ENCODE peak calls at places on chromosomes 13 and 19, in nine cellular contexts. U, D, V, Q, T, N, R, M and O are unnamed samples.

GRCh38 chr13:37681295-37682032 is 82.9 kb upstream of the POSTN start:
- DNase-seq in D (no peak), Q (no peak), T (no peak), M (no peak), R (no peak), U (no peak), N (no peak), V (no peak), O (no peak)

GRCh38 chr19:47124937-47125668 is 5.5 kb upstream of the SAE1 start:
- DNase-seq in V (peak), N (peak), M (peak), R (no peak), D (no peak), U (peak), T (peak), Q (peak), O (peak)

GRCh38 chr19:41570639-41571112 is 5.3 kb upstream of the CEACAM21 start:
- DNase-seq in M (peak), T (peak), N (peak), R (peak), V (peak), U (peak), D (peak), Q (peak), O (peak)

GRCh38 chr19:7867092-7867844 is 6.9 kb downstream of the PRR36 start:
- DNase-seq in N (no peak), T (no peak), Q (no peak), U (no peak), D (no peak), R (no peak), V (no peak), M (no peak), O (no peak)

GRCh38 chr13:81442904-81443303 is 1102.0 kb upstream of the SPRY2 start:
- DNase-seq in T (no peak), V (no peak), U (no peak), R (no peak), D (no peak), Q (no peak), M (no peak), N (no peak), O (no peak)

GRCh38 chr19:342801-343421 is 1.7 kb downstream of the MIER2 start:
- DNase-seq in V (no peak), U (no peak), M (peak), N (no peak), Q (no peak), D (peak), R (no peak), T (no peak), O (no peak)

GRCh38 chr19:5222178-5222577 is 118.4 kb downstream of the PTPRS start:
- DNase-seq in U (no peak), M (no peak), D (no peak), N (no peak), Q (peak), V (no peak), R (no peak), T (no peak), O (no peak)

GRCh38 chr13:74210693-74211393 is 76.6 kb upstream of the KLF12 start:
- DNase-seq in T (peak), D (no peak), R (no peak), U (peak), M (no peak), N (no peak), V (peak), Q (no peak), O (peak)

GRCh38 chr19:2385053-2385721 is 25.1 kb downstream of the TMPRSS9 start:
- DNase-seq in Q (peak), T (peak), D (no peak), M (peak), R (no peak), U (peak), V (peak), N (peak), O (peak)

GRCh38 chr19:23314505-23315241 is 64.5 kb upstream of the ZNF724 start:
- DNase-seq in V (no peak), T (no peak), U (no peak), Q (no peak), R (no peak), N (no peak), M (no peak), D (no peak), O (no peak)

GRCh38 chr13:73412933-73413332 is 354.1 kb downstream of the KLF5 start:
- DNase-seq in Q (no peak), M (no peak), U (no peak), V (no peak), N (no peak), R (no peak), T (no peak), D (no peak), O (no peak)

GRCh38 chr13:112942689-112943308 is 26.2 kb upstream of the MCF2L start:
- DNase-seq in T (peak), N (peak), V (peak), M (peak), R (peak), Q (peak), D (peak), U (peak), O (peak)